ENCODE peak calls at places on chromosomes 12 and 14, in seven cellular contexts. W is nephron progenitor cell, I is amniotic stem cell, D is adrenal gland, T is GM23248, M is NCI-H1092 treated with DMSO at 0.1 percent for 48 hours, V is NCI-H1105 treated with DMSO at 0.1 percent for 48 hours. G is an unnamed sample.

GRCh38 chr12:76266797-76267196 is 81.4 kb downstream of the BBS10 start:
- DNase-seq in W (no peak), I (no peak), D (peak; percentile 69), T (peak; percentile 95), M (no peak), V (no peak), G (peak; percentile 91)

GRCh38 chr14:69632752-69633151 is 21.4 kb downstream of the SUSD6 start:
- DNase-seq in W (no peak), I (no peak), D (no peak), T (no peak), M (no peak), V (no peak), G (no peak)

GRCh38 chr14:104660597-104660996 is 28.8 kb upstream of the INF2 start:
- DNase-seq in W (no peak), I (no peak), D (no peak), T (no peak), M (no peak), V (no peak), G (no peak)

GRCh38 chr12:128920468-128920867 is 67.2 kb downstream of the GLT1D1 start:
- DNase-seq in W (no peak), I (no peak), D (no peak), T (peak; percentile 58), M (no peak), V (no peak), G (no peak)

GRCh38 chr12:74899031-74899829 is 310.4 kb downstream of the KCNC2 start:
- DNase-seq in W (no peak), I (no peak), D (no peak), T (peak; percentile 2), M (no peak), V (no peak), G (peak; percentile 2)

GRCh38 chr14:96095581-96096476 is 56.7 kb downstream of the C14orf132 start:
- DNase-seq in W (no peak), I (peak; percentile 72), D (peak; percentile 95), T (peak; percentile 86), M (peak; percentile 92), V (peak; percentile 50), G (peak; percentile 74)

GRCh38 chr14:63897706-63898105 is 44.9 kb downstream of the SYNE2 start:
- DNase-seq in W (no peak), I (no peak), D (no peak), T (peak; percentile 6), M (no peak), V (no peak), G (peak; percentile 80)

GRCh38 chr12:97300431-97300830 is 162.2 kb upstream of the RMST start:
- DNase-seq in W (no peak), I (no peak), D (no peak), T (no peak), M (no peak), V (no peak), G (no peak)

GRCh38 chr12:11014234-11014633 is 8.2 kb downstream of the TAS2R19 start:
- DNase-seq in W (no peak), I (no peak), D (no peak), T (peak; percentile 7), M (no peak), V (no peak), G (peak; percentile 46)